ENCODE peak calls at places on chromosomes 13 and 19, in eight cellular contexts. N is stimulated activated CD4-positive, alpha-beta T cell treated with anti-CD3 and anti-CD28 coated beads, Interleukin-2, amount 100 ng/mL, for 48 hours; L is cerebellum; I is uterus; W is stomach; U is PC-3; F is effector CD4-positive, alpha-beta T cell; D is iPS-NIHi11. K is an unnamed sample.

GRCh38 chr13:110126391-110126961 is 180.5 kb downstream of the COL4A1 start:
- DNase-seq in F (no peak), N (no peak), I (peak), W (no peak), D (peak), U (peak), L (no peak), K (peak)

GRCh38 chr13:48278806-48279205 is 24.7 kb upstream of the RB1 start:
- DNase-seq in D (no peak), U (no peak), N (no peak), L (no peak), W (no peak), I (no peak), F (no peak), K (no peak)

GRCh38 chr19:9008667-9009066 is 1.5 kb downstream of the MUC16 start:
- DNase-seq in U (no peak), D (no peak), N (no peak), F (no peak), W (no peak), L (no peak), I (no peak), K (no peak)

GRCh38 chr19:38183227-38183914 is 40.7 kb downstream of the DPF1 start:
- DNase-seq in F (no peak), U (no peak), I (peak), D (peak), W (no peak), N (no peak), L (no peak), K (no peak)

GRCh38 chr19:30168760-30169159 is 203.4 kb upstream of the ZNF536 start:
- DNase-seq in I (no peak), N (no peak), W (no peak), L (no peak), U (no peak), D (no peak), F (no peak), K (no peak)

GRCh38 chr19:480016-480855 is 16.1 kb upstream of the MADCAM1 start:
- DNase-seq in F (peak), U (peak), W (peak), L (peak), I (peak), N (peak), D (peak), K (peak)

GRCh38 chr13:48775285-48775684 is 121.6 kb downstream of the CYSLTR2 start:
- DNase-seq in N (no peak), D (no peak), L (no peak), U (no peak), W (no peak), I (no peak), F (no peak), K (peak)

GRCh38 chr19:18507021-18507726 is 14.7 kb downstream of the ELL start:
- DNase-seq in N (no peak), I (no peak), L (peak), D (no peak), U (no peak), F (no peak), W (peak), K (peak)

GRCh38 chr19:3494559-3494958 is 5.9 kb downstream of the DOHH start:
- DNase-seq in W (peak), D (no peak), N (peak), F (no peak), L (no peak), U (no peak), I (no peak), K (no peak)

GRCh38 chr19:35030257-35031071 is at the start of gene SCN1B:
- DNase-seq in W (peak), U (peak), F (peak), N (peak), I (peak), L (peak), D (peak), K (peak)

GRCh38 chr19:47005873-47006272 is 13.8 kb upstream of the NPAS1 start:
- DNase-seq in N (no peak), F (no peak), W (no peak), L (no peak), U (peak), I (no peak), D (peak), K (peak)

GRCh38 chr13:109330941-109331340 is 455.4 kb downstream of the IRS2 start:
- DNase-seq in D (no peak), F (no peak), I (no peak), W (no peak), N (no peak), L (no peak), U (peak), K (no peak)

K was measured in RPMI7951.